ENCODE peak calls at places on chromosomes 4 and X, in six cellular contexts. M is HTR-8/SVneo; J is stimulated activated CD4-positive, alpha-beta T cell treated with anti-CD3 and anti-CD28 coated beads, TNF-alpha, amount 100 ng/mL, for 48 hours; A is fibroblast of villous mesenchyme; R is SHP77 treated with DMSO at 0.1 percent for 48 hours; Q is adrenal gland. Z is an unnamed sample.

GRCh38 chr4:142085631-142086292 is 449.4 kb downstream of the IL15 start:
- DNase-seq in M (no peak), J (no peak), A (no peak), R (no peak), Q (no peak), Z (no peak)

GRCh38 chr4:163395055-163395454 is 51.4 kb downstream of the NPY5R start:
- DNase-seq in M (no peak), J (no peak), A (peak), R (no peak), Q (no peak), Z (peak)

GRCh38 chrX:38804481-38805293 is 3.4 kb downstream of the MID1IP1 start:
- DNase-seq in M (no peak), J (no peak), A (no peak), R (no peak), Q (peak), Z (no peak)

GRCh38 chrX:135520022-135520552 is 373 bp upstream of the INTS6L start:
- DNase-seq in M (no peak), J (no peak), A (peak), R (no peak), Q (peak), Z (peak)

GRCh38 chr4:37989398-37990260 is 29.4 kb downstream of the PTTG2 start:
- DNase-seq in M (no peak), J (no peak), A (no peak), R (no peak), Q (no peak), Z (no peak)

GRCh38 chr4:90187148-90187884 is 60.1 kb downstream of the CCSER1 start:
- DNase-seq in M (no peak), J (no peak), A (no peak), R (no peak), Q (no peak), Z (no peak)

GRCh38 chr4:144757969-144758368 is 112.0 kb downstream of the HHIP start:
- DNase-seq in M (no peak), J (no peak), A (no peak), R (no peak), Q (no peak), Z (no peak)

GRCh38 chr4:175716956-175717355 is 95.1 kb downstream of the GPM6A start:
- DNase-seq in M (no peak), J (no peak), A (no peak), R (no peak), Q (no peak), Z (no peak)

GRCh38 chr4:76533314-76533713 is 98.3 kb downstream of the SHROOM3 start:
- DNase-seq in M (no peak), J (no peak), A (no peak), R (no peak), Q (no peak), Z (peak)

GRCh38 chr4:26131711-26132110 is 189.1 kb upstream of the RBPJ start:
- DNase-seq in M (no peak), J (no peak), A (no peak), R (no peak), Q (no peak), Z (no peak)

GRCh38 chr4:90317785-90318184 is 190.6 kb downstream of the CCSER1 start:
- DNase-seq in M (peak), J (no peak), A (peak), R (no peak), Q (no peak), Z (no peak)

GRCh38 chr4:7336067-7336569 is 98.6 kb downstream of the PSAPL1 start:
- DNase-seq in M (no peak), J (no peak), A (no peak), R (no peak), Q (no peak), Z (no peak)

GRCh38 chrX:127457161-127457560 is 595.0 kb downstream of the ACTRT1 start:
- DNase-seq in M (no peak), J (no peak), A (no peak), R (no peak), Q (no peak), Z (no peak)

Z was measured in testis.